ENCODE peak calls at places on chromosomes 3 and 15, in eight cellular contexts. Y is NCI-H146; K is NCI-H1092 treated with DMSO at 0.1 percent for 48 hours; J is occipital lobe; I is fibroblast of lung; L is activated CD8-positive, alpha-beta T cell treated with anti-CD3 and anti-CD28 coated beads for 36 hours; A is activated gamma-delta T cell; H is heart left ventricle. D is an unnamed sample.

GRCh38 chr15:50330921-50331320 is 24.1 kb downstream of the GABPB1 start:
- DNase-seq in L (no peak), A (no peak), H (no peak), J (no peak), Y (no peak), K (no peak), I (no peak), D (no peak)

GRCh38 chr15:51318382-51319150 is 19.8 kb downstream of the CYP19A1 start:
- DNase-seq in Y (no peak), K (no peak), H (no peak), J (no peak), A (no peak), I (peak), L (no peak), D (no peak)

GRCh38 chr3:61052855-61053254 is 198.4 kb downstream of the FHIT start:
- DNase-seq in K (no peak), Y (no peak), A (no peak), I (no peak), H (no peak), J (no peak), L (no peak), D (no peak)

GRCh38 chr15:96339662-96340347 is 9.3 kb downstream of the NR2F2 start:
- DNase-seq in Y (no peak), L (no peak), K (no peak), J (no peak), I (peak), A (no peak), H (no peak), D (no peak)

GRCh38 chr3:30625541-30626438 is 19.4 kb downstream of the TGFBR2 start:
- DNase-seq in J (no peak), H (no peak), L (no peak), I (peak), A (no peak), K (no peak), Y (no peak), D (no peak)

GRCh38 chr3:196661400-196661799 is 21.9 kb downstream of the NRROS start:
- DNase-seq in Y (peak), I (no peak), A (no peak), L (no peak), H (no peak), K (peak), J (no peak), D (no peak)

GRCh38 chr3:43786953-43787305 is 96.2 kb downstream of the ABHD5 start:
- DNase-seq in H (no peak), Y (no peak), L (no peak), K (no peak), A (no peak), J (no peak), I (no peak), D (no peak)

GRCh38 chr3:184314363-184314699 is at the start of gene EIF4G1:
- DNase-seq in H (peak), L (peak), J (peak), A (peak), K (peak), Y (peak), I (peak), D (peak)